ENCODE peak calls at places on chromosomes 12 and 14, in eight cellular contexts. N, B, F, W, Q, H, G and M are unnamed samples. For H3K36me3, the result is how much of the 10 kb centered on the place peaks cover.

GRCh38 chr14:50310445-50310844 is 1.6 kb downstream of the L2HGDH start:
- DNase-seq in N (no peak), B (no peak), F (no peak), W (no peak), Q (no peak), H (no peak), G (no peak), M (no peak)

GRCh38 chr14:96104469-96105057 is 65.4 kb downstream of the C14orf132 start:
- DNase-seq in N (peak), B (peak), F (peak), W (peak), Q (no peak), H (peak), G (no peak), M (no peak)

GRCh38 chr12:26406813-26407212 is 211.4 kb downstream of the SSPN start:
- DNase-seq in N (no peak), B (no peak), F (no peak), W (no peak), Q (no peak), H (no peak), G (no peak), M (no peak)

GRCh38 chr12:42284876-42285275 is 41.0 kb downstream of the ZCRB1 start:
- DNase-seq in N (no peak), B (no peak), F (no peak), W (peak), Q (no peak), H (no peak), G (no peak), M (no peak)

GRCh38 chr14:71739273-71739990 is 192.8 kb upstream of the RGS6 start:
- DNase-seq in N (no peak), B (peak), F (no peak), W (peak), Q (peak), H (no peak), G (no peak), M (no peak)

GRCh38 chr14:53355581-53356112 is 202.5 kb upstream of the DDHD1 start:
- DNase-seq in N (no peak), B (no peak), F (no peak), W (peak), Q (peak), H (no peak), G (no peak), M (no peak)

GRCh38 chr12:11836964-11837286 is 187.5 kb downstream of the ETV6 start:
- DNase-seq in N (no peak), B (no peak), F (no peak), W (no peak), Q (no peak), H (no peak), G (no peak), M (no peak)

GRCh38 chr14:73462078-73462715 is 3.9 kb upstream of the NUMB start:
- DNase-seq in N (no peak), B (peak), F (peak), W (peak), Q (peak), H (peak), G (no peak), M (peak)

GRCh38 chr14:49621114-49621881 is 699 bp downstream of the MGAT2 start:
- DNase-seq in N (peak), B (peak), F (peak), W (peak), Q (peak), H (peak), G (no peak), M (peak)

GRCh38 chr14:25150401-25150800 is 100.5 kb upstream of the STXBP6 start:
- DNase-seq in N (no peak), B (no peak), F (no peak), W (peak), Q (no peak), H (no peak), G (no peak), M (no peak)

GRCh38 chr12:98544741-98545140 is 29.4 kb downstream of the TMPO start:
- DNase-seq in N (no peak), B (no peak), F (no peak), W (peak), Q (peak), H (no peak), G (no peak), M (no peak)
- H3K36me3 ChIP-seq in N (under half), B (under half), F (under half), W (under half), Q (half or more), H (half or more), G (half or more), M (half or more)

DNA sequence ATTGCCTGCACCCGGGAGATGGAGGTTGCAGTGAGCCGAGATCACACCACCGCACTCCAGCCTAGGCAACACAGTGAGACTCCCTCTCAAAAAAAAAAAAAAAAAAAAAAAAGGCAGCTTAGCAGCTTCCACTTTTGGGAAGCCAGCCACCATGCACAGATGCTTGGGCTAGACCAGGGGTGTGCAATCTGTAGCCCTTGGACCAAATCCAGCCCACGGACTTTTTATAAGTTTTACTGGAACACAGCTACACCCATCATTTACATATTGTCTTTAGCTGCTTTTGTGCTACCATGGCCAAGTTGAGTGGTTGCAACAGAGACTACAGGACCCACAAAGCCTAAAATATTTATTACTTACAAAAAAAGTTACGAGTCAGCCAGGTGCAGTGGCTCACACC is 6.7 kb downstream of the CIT start:
- DNase-seq in N (no peak), B (no peak), F (no peak), W (no peak), Q (no peak), H (no peak), G (no peak), M (no peak)
- H3K36me3 ChIP-seq in N (under half), B (under half), F (under half), W (under half), Q (half or more), H (under half), G (under half), M (under half)

DNA sequence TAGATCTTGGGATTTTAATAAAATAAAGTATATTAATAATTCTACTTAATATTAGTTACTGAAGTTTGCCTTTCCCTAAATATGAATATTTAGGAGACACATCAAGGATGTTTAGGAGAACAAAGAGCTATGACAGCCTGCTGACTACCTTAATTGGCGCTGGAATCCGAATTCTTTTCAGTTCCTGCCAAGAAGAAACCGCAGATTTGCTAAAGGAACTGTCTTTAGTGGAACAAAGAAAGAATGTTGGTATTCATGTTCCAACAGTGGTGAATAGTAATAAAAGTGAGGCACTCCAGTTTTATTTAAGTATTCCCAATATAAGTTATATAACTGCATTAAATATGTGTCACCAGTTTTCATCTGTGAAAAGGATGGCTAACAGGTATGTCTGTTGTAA is 54.5 kb downstream of the MIS18BP1 start:
- DNase-seq in N (no peak), B (no peak), F (no peak), W (peak), Q (peak), H (no peak), G (no peak), M (no peak)
- H3K36me3 ChIP-seq in N (under half), B (under half), F (under half), W (under half), Q (under half), H (under half), G (under half), M (under half)

DNA sequence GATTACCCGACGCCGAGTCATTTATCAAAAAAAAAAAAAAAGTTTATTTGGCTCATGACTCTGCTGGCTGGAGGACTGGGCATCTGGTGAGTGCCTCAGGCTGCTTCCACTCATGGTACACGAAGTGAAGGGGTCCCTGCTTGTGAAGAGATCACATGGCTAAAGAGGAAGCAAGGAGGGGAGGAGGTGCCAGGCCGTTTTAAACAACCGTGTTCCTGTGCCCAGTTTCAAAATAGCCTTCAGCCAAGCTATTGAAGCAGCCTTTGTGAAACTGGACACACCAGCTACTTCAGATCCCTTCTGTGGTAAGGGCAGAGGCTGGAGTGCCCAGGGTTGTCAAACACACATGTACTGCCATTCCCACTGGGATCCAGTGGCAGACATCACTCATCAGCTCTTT is 7.6 kb downstream of the POP5 start:
- DNase-seq in N (no peak), B (no peak), F (no peak), W (no peak), Q (no peak), H (no peak), G (no peak), M (no peak)
- H3K36me3 ChIP-seq in N (half or more), B (half or more), F (half or more), W (half or more), Q (half or more), H (half or more), G (half or more), M (half or more)

GRCh38 chr12:119673634-119674033 is 5.7 kb downstream of the PRKAB1 start:
- DNase-seq in N (no peak), B (peak), F (no peak), W (no peak), Q (no peak), H (no peak), G (no peak), M (no peak)

GRCh38 chr12:119674560-119674959 is 6.6 kb downstream of the PRKAB1 start:
- DNase-seq in N (no peak), B (no peak), F (no peak), W (no peak), Q (no peak), H (no peak), G (no peak), M (no peak)

GRCh38 chr12:119669744-119670472 is 2.0 kb downstream of the PRKAB1 start:
- DNase-seq in N (no peak), B (peak), F (peak), W (no peak), Q (no peak), H (peak), G (no peak), M (no peak)

GRCh38 chr12:119671070-119671469 is 3.1 kb downstream of the PRKAB1 start:
- DNase-seq in N (no peak), B (no peak), F (no peak), W (no peak), Q (no peak), H (no peak), G (no peak), M (no peak)

DNA sequence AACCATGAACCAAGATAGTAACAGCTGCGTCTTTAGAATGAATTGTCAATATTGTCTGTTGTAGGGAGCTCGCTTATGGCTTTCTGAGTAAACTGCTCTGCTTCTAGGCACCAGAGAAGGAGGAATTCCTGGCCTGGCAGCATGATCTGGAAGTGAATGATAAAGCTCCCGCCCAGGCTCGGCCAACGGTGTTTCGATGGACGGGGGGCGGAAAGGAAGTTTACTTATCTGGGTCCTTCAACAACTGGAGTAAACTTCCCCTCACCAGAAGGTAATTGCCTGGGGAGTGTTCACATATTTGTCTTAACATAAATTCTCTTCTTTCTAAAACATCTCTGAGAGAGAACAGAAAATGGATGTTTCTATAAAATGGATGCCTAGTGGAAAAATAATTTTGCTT is 4.3 kb downstream of the PRKAB1 start:
- DNase-seq in N (no peak), B (no peak), F (no peak), W (no peak), Q (no peak), H (no peak), G (no peak), M (no peak)
- H3K36me3 ChIP-seq in N (under half), B (under half), F (under half), W (under half), Q (half or more), H (half or more), G (half or more), M (half or more)

GRCh38 chr14:52014601-52015267 is 25.4 kb downstream of the RTRAF start:
- DNase-seq in N (no peak), B (no peak), F (no peak), W (no peak), Q (peak), H (no peak), G (no peak), M (peak)

GRCh38 chr14:52010173-52010693 is 20.9 kb downstream of the RTRAF start:
- DNase-seq in N (no peak), B (no peak), F (no peak), W (no peak), Q (no peak), H (no peak), G (no peak), M (no peak)

GRCh38 chr14:52013984-52014600 is 24.7 kb downstream of the RTRAF start:
- DNase-seq in N (no peak), B (no peak), F (no peak), W (no peak), Q (peak), H (no peak), G (no peak), M (peak)

GRCh38 chr14:52011557-52011956 is 22.2 kb downstream of the RTRAF start:
- DNase-seq in N (no peak), B (no peak), F (no peak), W (no peak), Q (no peak), H (no peak), G (no peak), M (no peak)

DNA sequence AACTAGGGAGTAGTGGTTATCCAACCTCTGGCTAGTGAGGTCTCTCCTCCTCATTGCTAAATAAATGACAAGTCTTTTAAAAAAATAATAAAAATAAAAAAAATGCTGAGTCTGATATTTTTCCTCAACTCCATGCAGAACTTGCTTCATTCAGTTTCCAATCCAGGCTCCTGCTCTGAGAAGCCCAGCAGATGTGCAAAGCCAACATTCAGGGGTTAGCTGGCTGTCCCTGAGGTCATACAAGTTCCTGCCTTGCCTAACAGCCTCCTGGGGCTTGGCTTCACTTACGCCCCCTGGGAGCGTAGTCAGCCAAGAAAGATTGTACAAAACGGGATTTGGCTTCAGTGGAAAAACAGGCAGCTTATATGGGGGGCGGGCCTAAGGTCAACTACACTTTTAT is 23.3 kb downstream of the RTRAF start:
- DNase-seq in N (no peak), B (no peak), F (no peak), W (no peak), Q (no peak), H (no peak), G (no peak), M (peak)
- H3K36me3 ChIP-seq in N (under half), B (under half), F (under half), W (half or more), Q (under half), H (under half), G (under half), M (under half)

DNA sequence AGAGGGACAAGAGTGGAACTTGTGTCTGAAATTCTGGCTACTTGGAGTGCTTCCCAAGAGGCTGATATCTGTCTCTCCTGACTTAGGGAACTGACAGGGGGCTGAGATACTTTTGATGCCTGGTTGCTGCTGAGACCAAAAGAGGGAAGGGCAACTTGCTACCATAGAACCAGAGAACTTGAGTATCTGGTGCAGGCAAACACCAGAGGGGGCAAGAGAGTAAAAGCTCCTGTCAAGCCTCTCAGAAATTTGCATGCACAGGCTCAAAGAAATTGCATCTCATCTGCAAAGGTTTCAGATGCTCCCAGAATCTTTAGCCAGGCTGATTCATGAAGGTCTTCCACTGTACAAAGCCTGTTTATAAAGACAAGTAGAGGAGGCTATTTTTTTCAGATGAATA is 391.3 kb upstream of the FOXG1 start:
- DNase-seq in N (no peak), B (no peak), F (no peak), W (no peak), Q (peak), H (no peak), G (no peak), M (peak)
- H3K36me3 ChIP-seq in N (under half), B (under half), F (under half), W (under half), Q (under half), H (under half), G (under half), M (under half)